ENCODE peak calls at places on chromosomes 16 and 17, in seven cellular contexts. One of them, this sample, is unnamed. For H3K79me2, the result is how much of the 10 kb centered on the place peaks cover.

GRCh38 chr16:87747626-87748025 is 18.2 kb downstream of the KLHDC4 start:
- DNase-seq in fibroblast of lung: no peak
- DNase-seq in neural progenitor cell: no peak
- DNase-seq in MM.1S: no peak
- DNase-seq in GM23338: peak
- DNase-seq in PC-9: no peak
- DNase-seq in H1: no peak
- DNase-seq in this sample: no peak

GRCh38 chr17:27430882-27431491 is 25.3 kb upstream of the KSR1 start:
- DNase-seq in fibroblast of lung: peak
- DNase-seq in neural progenitor cell: peak
- DNase-seq in MM.1S: no peak
- DNase-seq in GM23338: peak
- DNase-seq in PC-9: no peak
- DNase-seq in H1: peak
- DNase-seq in this sample: peak

GRCh38 chr16:62201911-62202310 is 165.7 kb upstream of the CDH8 start:
- DNase-seq in fibroblast of lung: no peak
- DNase-seq in neural progenitor cell: no peak
- DNase-seq in MM.1S: no peak
- DNase-seq in GM23338: peak
- DNase-seq in PC-9: no peak
- DNase-seq in H1: no peak
- DNase-seq in this sample: no peak

GRCh38 chr16:10937068-10937859 is 5.0 kb downstream of the DEXI start:
- DNase-seq in fibroblast of lung: no peak
- DNase-seq in neural progenitor cell: no peak
- DNase-seq in MM.1S: no peak
- DNase-seq in GM23338: no peak
- DNase-seq in PC-9: no peak
- DNase-seq in H1: no peak
- DNase-seq in this sample: no peak

GRCh38 chr17:33109331-33110072 is 117.9 kb downstream of the SPACA3 start:
- DNase-seq in fibroblast of lung: peak
- DNase-seq in neural progenitor cell: no peak
- DNase-seq in MM.1S: no peak
- DNase-seq in GM23338: no peak
- DNase-seq in PC-9: no peak
- DNase-seq in H1: no peak
- DNase-seq in this sample: no peak

GRCh38 chr17:58094118-58094517 is 10.9 kb downstream of the DYNLL2 start:
- DNase-seq in fibroblast of lung: no peak
- DNase-seq in neural progenitor cell: no peak
- DNase-seq in MM.1S: no peak
- DNase-seq in GM23338: no peak
- DNase-seq in PC-9: peak
- DNase-seq in H1: no peak
- DNase-seq in this sample: no peak

GRCh38 chr17:74671031-74671771 is 41.5 kb downstream of the CD300LF start:
- DNase-seq in fibroblast of lung: peak
- DNase-seq in neural progenitor cell: peak
- DNase-seq in MM.1S: peak
- DNase-seq in GM23338: peak
- DNase-seq in PC-9: no peak
- DNase-seq in H1: peak
- DNase-seq in this sample: peak

GRCh38 chr16:72122308-72122707 is 28.7 kb downstream of the DHX38 start:
- DNase-seq in fibroblast of lung: no peak
- DNase-seq in neural progenitor cell: no peak
- DNase-seq in MM.1S: no peak
- DNase-seq in GM23338: no peak
- DNase-seq in PC-9: no peak
- DNase-seq in H1: no peak
- DNase-seq in this sample: no peak

GRCh38 chr17:57869599-57870282 is 19.9 kb upstream of the MRPS23 start:
- DNase-seq in fibroblast of lung: peak
- DNase-seq in neural progenitor cell: no peak
- DNase-seq in MM.1S: no peak
- DNase-seq in GM23338: no peak
- DNase-seq in PC-9: no peak
- DNase-seq in H1: no peak
- DNase-seq in this sample: peak

GRCh38 chr17:43468746-43469544 is 14.8 kb upstream of the DHX8 start:
- DNase-seq in fibroblast of lung: peak
- DNase-seq in neural progenitor cell: no peak
- DNase-seq in MM.1S: no peak
- DNase-seq in GM23338: no peak
- DNase-seq in PC-9: peak
- DNase-seq in H1: no peak
- DNase-seq in this sample: peak

GRCh38 chr16:66924527-66925321 is 611 bp downstream of the RRAD start:
- DNase-seq in fibroblast of lung: no peak
- DNase-seq in neural progenitor cell: peak
- DNase-seq in MM.1S: peak
- DNase-seq in GM23338: peak
- DNase-seq in PC-9: no peak
- DNase-seq in H1: peak
- DNase-seq in this sample: peak

GRCh38 chr17:74759243-74759801 is 10.9 kb downstream of the NHERF1 start:
- DNase-seq in fibroblast of lung: no peak
- DNase-seq in neural progenitor cell: no peak
- DNase-seq in MM.1S: peak
- DNase-seq in GM23338: no peak
- DNase-seq in PC-9: no peak
- DNase-seq in H1: no peak
- DNase-seq in this sample: no peak

GRCh38 chr16:10828851-10829331 is 10.3 kb upstream of the TVP23A start:
- DNase-seq in fibroblast of lung: peak
- DNase-seq in neural progenitor cell: no peak
- DNase-seq in MM.1S: no peak
- DNase-seq in GM23338: peak
- DNase-seq in PC-9: no peak
- DNase-seq in H1: peak
- DNase-seq in this sample: peak

GRCh38 chr17:3512512-3513171 is 36.8 kb downstream of the ASPA start:
- DNase-seq in fibroblast of lung: peak
- DNase-seq in neural progenitor cell: peak
- DNase-seq in MM.1S: no peak
- DNase-seq in GM23338: peak
- DNase-seq in PC-9: no peak
- DNase-seq in H1: no peak
- DNase-seq in this sample: no peak

GRCh38 chr17:77832180-77832560 is 126.3 kb upstream of the TNRC6C start:
- DNase-seq in fibroblast of lung: peak
- DNase-seq in neural progenitor cell: no peak
- DNase-seq in MM.1S: no peak
- DNase-seq in GM23338: no peak
- DNase-seq in PC-9: no peak
- DNase-seq in H1: no peak
- DNase-seq in this sample: no peak

GRCh38 chr16:54216268-54217187 is 70.1 kb downstream of the IRX3 start:
- DNase-seq in fibroblast of lung: no peak
- DNase-seq in neural progenitor cell: no peak
- DNase-seq in MM.1S: no peak
- DNase-seq in GM23338: no peak
- DNase-seq in PC-9: no peak
- DNase-seq in H1: no peak
- DNase-seq in this sample: no peak

GRCh38 chr16:68365167-68365817 is 54.5 kb downstream of the PRMT7 start:
- DNase-seq in fibroblast of lung: no peak
- DNase-seq in neural progenitor cell: no peak
- DNase-seq in MM.1S: no peak
- DNase-seq in GM23338: no peak
- DNase-seq in PC-9: no peak
- DNase-seq in H1: no peak
- DNase-seq in this sample: no peak

GRCh38 chr17:6408271-6408670 is 26.6 kb downstream of the AIPL1 start:
- DNase-seq in fibroblast of lung: no peak
- DNase-seq in neural progenitor cell: peak
- DNase-seq in MM.1S: no peak
- DNase-seq in GM23338: no peak
- DNase-seq in PC-9: no peak
- DNase-seq in H1: no peak
- DNase-seq in this sample: no peak

GRCh38 chr17:69761767-69762321 is 313.2 kb upstream of the KCNJ16 start:
- DNase-seq in fibroblast of lung: peak
- DNase-seq in neural progenitor cell: no peak
- DNase-seq in MM.1S: no peak
- DNase-seq in GM23338: peak
- DNase-seq in PC-9: peak
- DNase-seq in H1: no peak
- DNase-seq in this sample: peak

GRCh38 chr16:85446846-85447656 is 166.1 kb upstream of the GSE1 start:
- DNase-seq in fibroblast of lung: no peak
- DNase-seq in neural progenitor cell: no peak
- DNase-seq in MM.1S: peak
- DNase-seq in GM23338: no peak
- DNase-seq in PC-9: no peak
- DNase-seq in H1: no peak
- DNase-seq in this sample: no peak

GRCh38 chr17:77188084-77189066 is 47.6 kb downstream of the SEC14L1 start:
- DNase-seq in fibroblast of lung: no peak
- DNase-seq in neural progenitor cell: no peak
- DNase-seq in MM.1S: peak
- DNase-seq in GM23338: no peak
- DNase-seq in PC-9: no peak
- DNase-seq in H1: no peak
- DNase-seq in this sample: peak

GRCh38 chr17:2710075-2710803 is 1.3 kb downstream of the CLUH start:
- DNase-seq in fibroblast of lung: no peak
- DNase-seq in neural progenitor cell: no peak
- DNase-seq in MM.1S: no peak
- DNase-seq in GM23338: no peak
- DNase-seq in PC-9: peak
- DNase-seq in H1: no peak
- DNase-seq in this sample: peak

GRCh38 chr17:30477758-30478115 is 529 bp downstream of the GOSR1 start:
- DNase-seq in fibroblast of lung: peak
- DNase-seq in neural progenitor cell: no peak
- DNase-seq in MM.1S: peak
- DNase-seq in GM23338: peak
- DNase-seq in PC-9: no peak
- DNase-seq in H1: no peak
- DNase-seq in this sample: no peak

GRCh38 chr16:31455601-31456314 is 3.5 kb upstream of the ARMC5 start:
- DNase-seq in fibroblast of lung: no peak
- DNase-seq in neural progenitor cell: peak
- DNase-seq in MM.1S: no peak
- DNase-seq in GM23338: peak
- DNase-seq in PC-9: no peak
- DNase-seq in H1: peak
- DNase-seq in this sample: no peak

GRCh38 chr17:3695723-3696411 is at the start of gene P2RX5:
- DNase-seq in fibroblast of lung: peak
- DNase-seq in neural progenitor cell: peak
- DNase-seq in MM.1S: peak
- DNase-seq in GM23338: peak
- DNase-seq in PC-9: no peak
- DNase-seq in H1: peak
- DNase-seq in this sample: peak

GRCh38 chr16:14095883-14096551 is 24.9 kb downstream of the MRTFB start:
- DNase-seq in fibroblast of lung: peak
- DNase-seq in neural progenitor cell: no peak
- DNase-seq in MM.1S: no peak
- DNase-seq in GM23338: no peak
- DNase-seq in PC-9: peak
- DNase-seq in H1: no peak
- DNase-seq in this sample: peak

GRCh38 chr17:62703776-62704380 is 76.4 kb downstream of the MRC2 start:
- DNase-seq in fibroblast of lung: peak
- DNase-seq in neural progenitor cell: peak
- DNase-seq in MM.1S: peak
- DNase-seq in GM23338: peak
- DNase-seq in PC-9: no peak
- DNase-seq in H1: peak
- DNase-seq in this sample: peak

GRCh38 chr16:1071561-1072225 is 854 bp upstream of the SSTR5 start:
- DNase-seq in fibroblast of lung: no peak
- DNase-seq in neural progenitor cell: no peak
- DNase-seq in MM.1S: no peak
- DNase-seq in GM23338: no peak
- DNase-seq in PC-9: no peak
- DNase-seq in H1: no peak
- DNase-seq in this sample: no peak
- TF ChIP-seq EZH2 in fibroblast of lung: peak
- TF ChIP-seq EZH2 in neural progenitor cell: no peak
- TF ChIP-seq EZH2 in MM.1S: no peak
- TF ChIP-seq EZH2 in GM23338: no peak
- TF ChIP-seq EZH2 in PC-9: no peak
- TF ChIP-seq EZH2 in H1: no peak
- TF ChIP-seq EZH2 in this sample: no peak

DNA sequence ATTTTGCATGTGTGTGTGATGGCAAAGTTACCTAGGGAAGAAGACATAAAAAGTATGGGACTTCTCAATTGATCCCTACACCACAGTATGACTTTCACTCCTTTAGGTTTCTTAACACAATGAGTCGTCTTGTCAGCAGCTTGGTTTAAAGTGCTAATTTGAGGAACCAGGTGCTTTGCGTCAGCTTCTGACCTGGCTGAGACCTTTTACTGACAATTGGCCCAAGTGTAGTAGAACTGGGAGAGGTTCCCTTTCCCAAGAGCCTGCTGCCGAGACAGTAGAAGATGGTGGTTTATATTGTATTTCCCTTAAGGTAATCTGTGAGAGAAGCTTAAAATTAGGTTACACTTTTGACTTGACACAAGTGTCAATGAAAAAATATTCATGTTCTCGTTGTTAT is 54.9 kb downstream of the LDHD start:
- DNase-seq in fibroblast of lung: no peak
- DNase-seq in neural progenitor cell: no peak
- DNase-seq in MM.1S: no peak
- DNase-seq in GM23338: no peak
- DNase-seq in PC-9: no peak
- DNase-seq in H1: no peak
- DNase-seq in this sample: no peak
- H3K79me2 ChIP-seq in fibroblast of lung: under half
- H3K79me2 ChIP-seq in neural progenitor cell: half or more
- H3K79me2 ChIP-seq in MM.1S: under half
- H3K79me2 ChIP-seq in GM23338: half or more
- H3K79me2 ChIP-seq in PC-9: half or more
- H3K79me2 ChIP-seq in H1: half or more
- H3K79me2 ChIP-seq in this sample: half or more

GRCh38 chr17:80477647-80478478 is 1.5 kb upstream of the NPTX1 start:
- DNase-seq in fibroblast of lung: peak
- DNase-seq in neural progenitor cell: peak
- DNase-seq in MM.1S: no peak
- DNase-seq in GM23338: peak
- DNase-seq in PC-9: no peak
- DNase-seq in H1: peak
- DNase-seq in this sample: no peak
- TF ChIP-seq EZH2 in fibroblast of lung: no peak
- TF ChIP-seq EZH2 in neural progenitor cell: peak
- TF ChIP-seq EZH2 in MM.1S: no peak
- TF ChIP-seq EZH2 in GM23338: peak
- TF ChIP-seq EZH2 in PC-9: no peak
- TF ChIP-seq EZH2 in H1: no peak
- TF ChIP-seq EZH2 in this sample: no peak

DNA sequence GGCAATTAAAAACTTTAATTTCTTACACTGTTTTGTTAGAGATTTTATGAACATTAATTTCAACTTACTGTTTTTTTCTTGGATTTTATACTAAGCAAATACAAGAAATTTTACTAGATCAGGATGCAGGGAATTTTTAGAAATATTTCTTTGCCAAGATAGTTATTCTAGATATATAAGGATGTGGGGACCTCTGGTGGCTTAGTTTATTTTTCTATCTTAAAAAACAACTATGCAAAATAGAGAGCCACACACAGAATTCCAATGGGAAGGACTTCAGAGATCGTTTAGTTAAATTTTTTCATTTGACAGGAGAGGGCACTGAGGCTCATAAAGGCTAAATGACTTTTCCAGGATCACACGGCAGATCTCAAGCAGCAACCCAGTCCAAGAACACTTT is 23.0 kb upstream of the CAPNS2 start:
- DNase-seq in fibroblast of lung: no peak
- DNase-seq in neural progenitor cell: peak
- DNase-seq in MM.1S: no peak
- DNase-seq in GM23338: peak
- DNase-seq in PC-9: peak
- DNase-seq in H1: no peak
- DNase-seq in this sample: peak
- H3K79me2 ChIP-seq in fibroblast of lung: under half
- H3K79me2 ChIP-seq in neural progenitor cell: under half
- H3K79me2 ChIP-seq in MM.1S: under half
- H3K79me2 ChIP-seq in GM23338: under half
- H3K79me2 ChIP-seq in PC-9: under half
- H3K79me2 ChIP-seq in H1: under half
- H3K79me2 ChIP-seq in this sample: under half

This sample was measured in PC-3.